ENCODE peak calls at places on chromosome 1, in four cellular contexts. O is HCT116, F is endothelial cell of umbilical vein, Q is SK-N-SH. B is an unnamed sample. For H3K79me2 and H3K4me1, the result is how much of the 10 kb centered on the place peaks cover.

GRCh38 chr1:51666463-51666862 is 49.6 kb downstream of the OSBPL9 start:
- DNase-seq in O (no peak), F (no peak), Q (no peak), B (no peak)

GRCh38 chr1:43058545-43059360 is 100.1 kb upstream of the SLC2A1 start:
- DNase-seq in O (no peak), F (peak), Q (peak), B (no peak)

GRCh38 chr1:51488372-51489050 is 30.6 kb downstream of the EPS15 start:
- DNase-seq in O (no peak), F (peak), Q (peak), B (no peak)

GRCh38 chr1:221983444-221983843 is 241.6 kb upstream of the DUSP10 start:
- DNase-seq in O (no peak), F (no peak), Q (no peak), B (no peak)

GRCh38 chr1:245583575-245584330 is 429.0 kb downstream of the KIF26B start:
- DNase-seq in O (no peak), F (no peak), Q (peak), B (no peak)

GRCh38 chr1:12180315-12180714 is 13.5 kb downstream of the TNFRSF1B start:
- DNase-seq in O (no peak), F (no peak), Q (no peak), B (no peak)

GRCh38 chr1:47527653-47528272 is 89.9 kb downstream of the FOXD2 start:
- DNase-seq in O (peak), F (peak), Q (no peak), B (no peak)

GRCh38 chr1:15936025-15936424 is 39.9 kb downstream of the ZBTB17 start:
- DNase-seq in O (no peak), F (no peak), Q (no peak), B (no peak)

GRCh38 chr1:178633068-178633467 is 92.0 kb upstream of the RALGPS2 start:
- DNase-seq in O (no peak), F (no peak), Q (no peak), B (no peak)

GRCh38 chr1:158058339-158059025 is 65.0 kb downstream of the KIRREL1 start:
- DNase-seq in O (no peak), F (no peak), Q (no peak), B (no peak)

DNA sequence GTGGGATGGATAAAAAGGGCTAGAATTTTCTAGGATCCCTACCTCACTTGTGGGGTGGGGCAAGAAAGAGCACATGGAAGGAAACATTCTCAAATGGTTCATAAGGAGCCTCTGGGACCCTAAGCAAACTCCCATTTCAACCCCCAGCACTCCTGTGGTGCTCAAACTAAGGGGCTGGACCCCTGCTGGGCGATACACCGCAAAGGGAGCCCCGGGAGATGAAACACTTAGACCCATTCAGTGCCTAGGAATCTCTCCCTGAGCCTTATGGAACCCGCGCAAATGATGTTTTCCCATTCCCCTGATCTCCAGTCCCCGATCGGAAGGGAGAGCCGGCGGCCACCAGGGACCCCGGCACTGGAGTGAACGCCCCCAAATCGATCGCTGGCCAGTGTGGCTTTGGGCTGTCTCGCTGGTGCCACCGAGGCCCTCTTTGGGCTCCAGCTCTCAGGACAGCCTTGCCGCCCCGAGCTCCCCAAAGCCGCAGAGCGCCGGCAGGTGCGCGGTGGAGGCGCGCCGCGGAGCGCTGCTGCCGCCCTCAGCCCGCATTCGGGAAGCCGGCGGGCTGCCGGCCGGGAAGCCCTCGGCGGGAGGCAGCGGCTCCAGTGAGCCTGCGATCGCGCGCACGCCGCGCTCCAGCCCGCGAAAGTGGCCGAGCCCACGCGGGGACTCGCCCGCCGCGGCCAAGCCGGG is 1.2 kb downstream of the PLXNA2 start:
- DNase-seq in O (no peak), F (no peak), Q (peak), B (peak)
- H3K79me2 ChIP-seq in O (under half), F (half or more), Q (half or more), B (under half)

DNA sequence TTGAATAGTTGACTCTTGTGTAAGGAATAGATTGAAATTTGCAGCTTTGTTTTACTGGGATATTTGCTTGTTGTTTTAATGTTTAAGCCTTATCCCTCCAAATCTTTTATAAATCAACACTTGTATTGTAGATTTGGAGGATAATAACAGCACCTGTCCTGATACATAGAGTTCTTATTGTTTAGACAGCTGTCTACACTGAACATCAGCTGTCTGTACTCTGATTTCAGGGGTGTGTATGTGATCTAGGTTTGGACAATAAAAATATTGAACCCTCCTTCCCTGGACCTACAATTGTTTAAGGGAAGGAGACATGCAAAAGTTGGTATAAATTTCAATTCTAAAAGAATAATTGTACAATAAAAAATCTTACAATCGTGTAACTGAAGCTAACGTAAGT is 48.3 kb upstream of the DPH5 start:
- DNase-seq in O (no peak), F (no peak), Q (no peak), B (no peak)
- H3K4me1 ChIP-seq in O (under half), F (under half), Q (under half), B (under half)

DNA sequence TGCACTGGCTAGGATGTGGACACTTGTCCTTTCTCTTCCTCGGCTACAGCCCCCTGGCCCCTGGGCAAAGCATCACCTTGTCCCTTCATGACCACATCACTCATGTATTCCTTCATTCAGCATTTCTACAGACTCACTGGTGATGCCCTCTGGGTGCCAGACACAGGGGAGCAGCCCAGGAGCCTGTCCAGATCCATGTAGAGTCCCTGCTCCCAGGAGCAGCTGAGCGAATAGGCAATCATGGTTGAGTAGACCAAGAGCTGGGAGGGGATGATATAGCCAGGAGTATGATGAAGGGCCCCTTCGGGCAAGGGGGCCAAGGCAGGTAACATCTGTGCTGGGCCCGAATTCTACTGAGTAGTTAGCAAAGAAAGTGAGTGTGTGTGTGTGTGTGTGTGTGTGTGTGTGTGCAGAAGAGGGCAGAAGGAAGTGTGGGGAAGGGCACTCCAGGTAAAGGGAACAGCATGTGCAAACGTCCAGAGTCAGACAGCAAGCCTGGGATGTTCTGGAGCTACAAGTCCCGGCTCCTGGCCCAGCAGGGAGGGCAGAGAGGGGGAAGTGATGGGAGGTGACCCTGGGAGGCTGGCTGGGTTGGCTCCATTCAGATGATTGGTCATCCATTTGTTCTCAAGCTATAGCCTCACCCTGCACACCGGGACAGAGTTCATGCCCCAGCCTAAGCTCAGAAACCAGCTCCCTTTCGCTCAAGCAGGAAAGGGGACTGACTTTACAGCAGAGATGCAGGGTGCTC is 21.0 kb upstream of the PIK3CD start:
- DNase-seq in O (no peak), F (no peak), Q (no peak), B (no peak)
- H3K4me2 ChIP-seq in O (no peak), F (no peak), Q (no peak), B (no peak)

GRCh38 chr1:226708342-226708780 is 30.7 kb downstream of the ITPKB start:
- DNase-seq in O (no peak), F (no peak), Q (no peak), B (no peak)
- H3K79me2 ChIP-seq in O (under half), F (under half), Q (under half), B (half or more)